ENCODE peak calls at places on chromosomes 11 and 22, in five cellular contexts. Y is suprapubic skin, V is ovary, F is transverse colon, T is H1. Z is an unnamed sample.

GRCh38 chr11:2517016-2517385 is 72.2 kb downstream of the KCNQ1 start:
- DNase-seq in Y (peak), V (peak), F (peak), T (no peak), Z (no peak)

GRCh38 chr11:120183701-120184141 is 27.1 kb upstream of the OAF start:
- DNase-seq in Y (peak), V (no peak), F (no peak), T (no peak), Z (no peak)

GRCh38 chr22:23696326-23696851 is 5.6 kb downstream of the RGL4 start:
- DNase-seq in Y (no peak), V (no peak), F (peak), T (no peak), Z (no peak)

GRCh38 chr22:49094151-49094550 is 733.5 kb downstream of the BRD1 start:
- DNase-seq in Y (no peak), V (no peak), F (no peak), T (no peak), Z (no peak)

GRCh38 chr11:115676206-115676605 is 172.0 kb upstream of the CADM1 start:
- DNase-seq in Y (no peak), V (no peak), F (no peak), T (no peak), Z (no peak)

GRCh38 chr11:68546555-68546954 is 86.0 kb downstream of the PPP6R3 start:
- DNase-seq in Y (no peak), V (no peak), F (no peak), T (no peak), Z (peak)

GRCh38 chr11:15603208-15603607 is 488.5 kb downstream of the INSC start:
- DNase-seq in Y (no peak), V (peak), F (no peak), T (no peak), Z (no peak)

GRCh38 chr11:115166826-115167225 is 337.4 kb downstream of the CADM1 start:
- DNase-seq in Y (no peak), V (no peak), F (no peak), T (no peak), Z (no peak)

GRCh38 chr11:1072116-1072820 is 2.4 kb upstream of the MUC2 start:
- DNase-seq in Y (peak), V (peak), F (no peak), T (no peak), Z (peak)

GRCh38 chr11:72307439-72307838 is 63.5 kb upstream of the PHOX2A start:
- DNase-seq in Y (no peak), V (no peak), F (no peak), T (no peak), Z (no peak)

GRCh38 chr11:101759771-101760450 is 154.9 kb upstream of the CEP126 start:
- DNase-seq in Y (no peak), V (no peak), F (no peak), T (no peak), Z (peak)

GRCh38 chr11:78696177-78696576 is 121.5 kb upstream of the NARS2 start:
- DNase-seq in Y (no peak), V (no peak), F (no peak), T (no peak), Z (no peak)

GRCh38 chr22:46303347-46303965 is 6.8 kb downstream of the GTSE1 start:
- DNase-seq in Y (no peak), V (no peak), F (no peak), T (no peak), Z (no peak)

GRCh38 chr11:9726313-9727022 is 62.6 kb downstream of the SWAP70 start:
- DNase-seq in Y (no peak), V (no peak), F (no peak), T (no peak), Z (peak)

GRCh38 chr11:120424185-120424969 is 87.2 kb upstream of the GRIK4 start:
- DNase-seq in Y (no peak), V (no peak), F (no peak), T (no peak), Z (no peak)

GRCh38 chr11:115707180-115707905 is 203.1 kb upstream of the CADM1 start:
- DNase-seq in Y (no peak), V (no peak), F (no peak), T (no peak), Z (no peak)

GRCh38 chr11:124900464-124900863 is 2.8 kb upstream of the ROBO4 start:
- DNase-seq in Y (no peak), V (peak), F (no peak), T (no peak), Z (peak)

GRCh38 chr22:46483353-46483752 is 54.1 kb downstream of the CELSR1 start:
- DNase-seq in Y (no peak), V (no peak), F (no peak), T (no peak), Z (no peak)

GRCh38 chr11:44944181-44944852 is 6.4 kb downstream of the TP53I11 start:
- DNase-seq in Y (no peak), V (no peak), F (no peak), T (peak), Z (no peak)

GRCh38 chr11:68932358-68932757 is 28.7 kb downstream of the IGHMBP2 start:
- DNase-seq in Y (no peak), V (no peak), F (no peak), T (no peak), Z (no peak)

GRCh38 chr11:31651208-31651607 is 141.6 kb downstream of the ELP4 start:
- DNase-seq in Y (no peak), V (no peak), F (no peak), T (no peak), Z (no peak)

GRCh38 chr11:64095286-64095825 is 59.6 kb downstream of the FLRT1 start:
- DNase-seq in Y (no peak), V (no peak), F (no peak), T (no peak), Z (no peak)

GRCh38 chr11:116244425-116244824 is 528.4 kb downstream of the BUD13 start:
- DNase-seq in Y (no peak), V (no peak), F (no peak), T (no peak), Z (no peak)

GRCh38 chr11:28835790-28836189 is 727.6 kb downstream of the METTL15 start:
- DNase-seq in Y (no peak), V (no peak), F (no peak), T (no peak), Z (peak)

GRCh38 chr11:117826832-117827231 is 2.3 kb upstream of the FXYD2 start:
- DNase-seq in Y (peak), V (no peak), F (no peak), T (no peak), Z (no peak)

GRCh38 chr11:75600356-75600755 is 38.3 kb downstream of the SERPINH1 start:
- DNase-seq in Y (no peak), V (no peak), F (no peak), T (no peak), Z (no peak)

GRCh38 chr22:31286360-31287255 is 5.7 kb downstream of the PIK3IP1 start:
- DNase-seq in Y (no peak), V (no peak), F (peak), T (no peak), Z (no peak)
- TF ChIP-seq EP300 in Y (no peak), V (no peak), F (peak), T (no peak), Z (no peak)

GRCh38 chr11:86743223-86744118 is 56.9 kb upstream of the PRSS23 start:
- DNase-seq in Y (no peak), V (no peak), F (peak), T (no peak), Z (peak)

GRCh38 chr11:86740628-86741488 is 59.5 kb upstream of the PRSS23 start:
- DNase-seq in Y (no peak), V (peak), F (peak), T (peak), Z (peak)

GRCh38 chr11:86738615-86739014 is 61.7 kb upstream of the PRSS23 start:
- DNase-seq in Y (no peak), V (no peak), F (no peak), T (no peak), Z (no peak)

GRCh38 chr11:86742436-86742805 is 57.9 kb upstream of the PRSS23 start:
- DNase-seq in Y (no peak), V (no peak), F (no peak), T (no peak), Z (no peak)

DNA sequence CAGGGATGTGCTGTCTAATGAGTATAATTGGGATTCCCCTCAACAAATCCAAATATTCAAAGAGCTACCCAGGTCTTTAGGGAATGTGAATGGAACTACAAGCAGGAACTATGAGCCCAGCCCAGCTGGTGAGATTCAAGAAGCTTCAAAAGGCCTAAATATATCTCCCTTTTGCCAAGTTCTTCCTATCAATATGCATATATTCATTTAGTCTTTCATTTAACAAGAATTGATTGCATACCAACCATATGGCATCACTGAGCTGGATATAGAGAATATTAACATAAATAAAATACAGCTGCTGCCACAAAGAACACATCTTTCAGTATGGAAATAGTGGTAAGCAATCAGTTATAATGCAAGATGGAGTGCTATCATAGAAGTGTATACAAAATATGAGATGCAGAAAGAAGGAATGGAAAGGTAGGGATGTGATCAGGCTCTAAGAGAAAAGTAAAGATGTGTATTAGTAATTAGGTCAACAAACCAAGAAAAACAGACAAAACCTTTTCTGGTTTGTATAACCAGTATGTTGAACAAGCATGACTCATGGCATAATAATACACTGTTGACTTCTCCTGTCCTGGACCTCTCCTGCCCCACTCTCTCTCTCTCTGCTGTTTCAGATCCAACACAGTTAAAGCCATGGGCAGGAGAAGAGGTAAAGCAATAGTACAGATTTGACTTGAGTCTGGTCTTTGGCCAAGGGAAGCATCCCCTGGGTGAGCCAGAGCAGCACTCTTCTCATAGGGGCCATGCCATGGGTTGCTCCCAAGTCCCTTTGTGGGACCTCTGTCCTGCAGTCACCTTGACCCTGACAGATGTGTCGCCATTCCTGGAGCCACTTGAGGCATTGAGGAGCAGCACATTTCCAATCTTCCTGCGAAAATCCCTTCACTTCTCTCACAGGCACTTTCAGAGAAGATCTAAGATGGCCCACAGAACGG is 58.6 kb upstream of the PRSS23 start:
- DNase-seq in Y (no peak), V (no peak), F (no peak), T (no peak), Z (peak)
- TF ChIP-seq EP300 in Y (no peak), V (no peak), F (no peak), T (no peak), Z (peak)

DNA sequence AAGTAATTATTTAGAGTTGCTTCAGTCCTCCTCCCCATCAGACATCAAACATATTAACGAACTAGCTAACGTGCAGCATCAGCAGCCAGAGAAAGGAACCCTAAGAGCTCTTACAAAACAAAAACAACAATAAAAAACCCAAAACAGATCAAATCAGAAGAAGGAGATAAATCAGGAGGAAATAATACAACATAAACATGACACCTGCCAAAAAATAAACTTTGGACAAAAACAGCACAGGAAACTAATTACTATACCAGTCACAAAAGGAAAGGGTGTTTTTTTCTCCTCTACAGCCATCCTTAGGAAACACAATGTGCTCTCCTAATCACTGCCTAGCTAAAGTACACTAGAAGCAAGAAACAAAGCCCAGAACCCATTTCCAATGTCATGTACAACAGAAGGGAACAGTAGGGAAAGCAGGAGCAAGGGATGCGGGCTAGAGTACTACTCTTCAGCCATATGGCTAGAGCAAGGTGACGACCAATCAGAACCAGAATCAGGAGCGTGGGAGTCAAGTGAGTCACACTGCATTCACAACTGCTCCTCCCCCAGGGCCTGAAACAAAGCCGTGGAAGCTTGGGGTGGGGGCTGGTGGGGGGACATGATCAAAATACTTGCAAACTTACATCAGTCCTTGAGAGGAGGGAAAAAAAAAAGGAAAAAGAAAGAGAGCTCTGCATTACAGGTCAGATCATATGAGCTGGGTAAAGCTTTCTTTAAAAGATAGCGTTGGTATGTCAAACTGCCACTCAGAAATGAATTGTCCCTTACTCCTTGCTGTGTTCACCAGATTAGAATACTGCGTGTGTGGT is 60.4 kb downstream of the LARGE2 start:
- DNase-seq in Y (no peak), V (peak), F (no peak), T (peak), Z (peak)
- TF ChIP-seq EP300 in Y (no peak), V (no peak), F (no peak), T (no peak), Z (no peak)

GRCh38 chr22:44595841-44596341 is 97.9 kb upstream of the RTL6 start:
- DNase-seq in Y (no peak), V (no peak), F (no peak), T (no peak), Z (no peak)
- TF ChIP-seq EP300 in Y (no peak), V (no peak), F (no peak), T (no peak), Z (no peak)

Z was measured in A549.